ENCODE peak calls at places on chromosomes 12 and 14, in nine cellular contexts. O is HCT116, J is GM23338, B is GM23248, G is PC-9, R is OCI-LY7, Z is PC-3, D is hepatocyte, K is SK-N-SH. V is an unnamed sample.
A peak's percentile ranks its signal among the peaks of the same experiment; 100 is the strongest.

GRCh38 chr14:101453225-101453624 is 108.1 kb upstream of the DIO3 start:
- DNase-seq in K (no peak), R (no peak), O (no peak), G (no peak), B (no peak), Z (peak; percentile 67), D (no peak), J (no peak), V (no peak)

GRCh38 chr14:78902010-78902623 is 731.9 kb downstream of the NRXN3 start:
- DNase-seq in O (no peak), Z (peak; percentile 29), D (peak; percentile 66), R (peak; percentile 27), K (peak; percentile 7), J (peak; percentile 68), B (peak; percentile 71), G (peak; percentile 55), V (peak; percentile 21)

GRCh38 chr14:101947577-101947903 is 16.8 kb upstream of the DYNC1H1 start:
- DNase-seq in D (no peak), R (no peak), G (no peak), B (no peak), J (peak; percentile 11), K (peak; percentile 45), O (no peak), Z (no peak), V (no peak)

GRCh38 chr14:37090026-37090425 is 82.4 kb downstream of the SLC25A21 start:
- DNase-seq in G (no peak), J (peak; percentile 2), R (no peak), Z (no peak), D (no peak), B (peak; percentile 7), K (no peak), O (no peak), V (no peak)

GRCh38 chr12:104372048-104372720 is 68.6 kb downstream of the EID3 start:
- DNase-seq in G (no peak), Z (peak; percentile 62), R (no peak), K (no peak), D (no peak), J (no peak), O (no peak), B (no peak), V (no peak)

GRCh38 chr14:77100961-77101360 is 2.9 kb downstream of the CIPC start:
- DNase-seq in D (no peak), R (peak; percentile 69), G (no peak), B (peak; percentile 27), O (no peak), K (no peak), Z (no peak), J (no peak), V (no peak)

GRCh38 chr14:93975791-93976476 is 436 bp downstream of the ASB2 start:
- DNase-seq in R (peak; percentile 71), K (no peak), Z (no peak), G (no peak), B (no peak), O (no peak), D (no peak), J (no peak), V (peak; percentile 77)

GRCh38 chr12:59850268-59850667 is 254.4 kb downstream of the SLC16A7 start:
- DNase-seq in J (peak; percentile 6), D (no peak), R (no peak), B (no peak), G (no peak), O (no peak), Z (no peak), K (no peak), V (no peak)

GRCh38 chr12:28021704-28022103 is 49.2 kb upstream of the PTHLH start:
- DNase-seq in Z (peak; percentile 100), G (no peak), B (no peak), O (no peak), D (no peak), K (no peak), J (no peak), R (no peak), V (no peak)

GRCh38 chr12:101111441-101111840 is 98.6 kb downstream of the SLC5A8 start:
- DNase-seq in B (no peak), J (no peak), O (no peak), K (no peak), R (no peak), G (no peak), D (no peak), Z (no peak), V (no peak)

GRCh38 chr14:31137214-31137889 is 70.2 kb downstream of the HECTD1 start:
- DNase-seq in O (peak; percentile 68), K (no peak), R (no peak), G (no peak), Z (peak; percentile 62), J (no peak), B (no peak), D (no peak), V (no peak)

GRCh38 chr12:115396567-115396966 is 712.6 kb upstream of the TBX3 start:
- DNase-seq in J (no peak), G (no peak), O (no peak), K (no peak), Z (no peak), D (no peak), R (no peak), B (no peak), V (no peak)

GRCh38 chr12:126069549-126070165 is 1004.4 kb downstream of the AACS start:
- DNase-seq in B (peak; percentile 32), K (peak; percentile 20), R (peak; percentile 69), D (peak; percentile 67), G (peak; percentile 60), Z (peak; percentile 84), O (peak; percentile 45), J (peak; percentile 69), V (peak; percentile 55)

GRCh38 chr12:26954027-26954426 is 15.8 kb downstream of the FGFR1OP2 start:
- DNase-seq in D (no peak), G (no peak), O (no peak), K (no peak), B (no peak), Z (no peak), J (no peak), R (no peak), V (no peak)

GRCh38 chr12:57011438-57012424 is 4.6 kb downstream of the TAC3 start:
- DNase-seq in Z (no peak), B (peak; percentile 35), J (no peak), R (no peak), G (no peak), K (no peak), O (no peak), D (no peak), V (peak; percentile 43)

GRCh38 chr12:79988368-79988767 is 53.5 kb upstream of the PPP1R12A start:
- DNase-seq in G (no peak), J (no peak), Z (peak; percentile 53), O (no peak), K (no peak), B (peak; percentile 81), D (peak; percentile 9), R (no peak), V (no peak)

GRCh38 chr12:77388611-77389265 is 323.4 kb upstream of the E2F7 start:
- DNase-seq in Z (no peak), D (no peak), J (no peak), G (no peak), B (peak; percentile 57), K (no peak), R (no peak), O (no peak), V (no peak)

GRCh38 chr12:1611775-1612174 is 17.3 kb upstream of the WNT5B start:
- DNase-seq in K (no peak), B (peak; percentile 95), R (no peak), Z (no peak), J (no peak), O (no peak), D (no peak), G (no peak), V (no peak)

DNA sequence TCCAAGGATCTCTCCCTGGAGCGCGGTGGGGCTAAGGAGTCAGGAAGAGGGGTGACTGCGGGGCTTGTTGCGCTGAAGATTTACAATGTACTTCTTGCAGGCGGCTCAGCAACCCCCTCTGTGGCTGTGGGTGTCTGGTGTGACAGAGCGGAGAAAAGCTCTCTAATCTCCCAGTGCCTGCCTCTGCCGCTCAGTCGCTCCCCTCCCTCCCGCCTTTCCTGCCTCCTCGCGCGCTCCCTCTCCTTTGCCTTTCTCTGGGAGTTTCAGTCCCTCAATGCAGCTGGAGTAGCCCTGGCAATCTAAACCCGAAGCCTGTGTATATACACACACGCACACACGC is 799 bp upstream of the TRHDE start:
- DNase-seq in K (peak; percentile 51), O (no peak), B (peak; percentile 34), R (no peak), G (peak; percentile 13), D (no peak), J (peak; percentile 83), Z (no peak), V (no peak)
- H3K27ac ChIP-seq in K (no peak overlapping the region), O (no peak overlapping the region), B (no peak overlapping the region), R (no peak overlapping the region), G (no peak overlapping the region), D (peak overlapping the region; percentile 58), J (no peak overlapping the region), Z (peak overlapping the region; percentile 63), V (no peak overlapping the region)

DNA sequence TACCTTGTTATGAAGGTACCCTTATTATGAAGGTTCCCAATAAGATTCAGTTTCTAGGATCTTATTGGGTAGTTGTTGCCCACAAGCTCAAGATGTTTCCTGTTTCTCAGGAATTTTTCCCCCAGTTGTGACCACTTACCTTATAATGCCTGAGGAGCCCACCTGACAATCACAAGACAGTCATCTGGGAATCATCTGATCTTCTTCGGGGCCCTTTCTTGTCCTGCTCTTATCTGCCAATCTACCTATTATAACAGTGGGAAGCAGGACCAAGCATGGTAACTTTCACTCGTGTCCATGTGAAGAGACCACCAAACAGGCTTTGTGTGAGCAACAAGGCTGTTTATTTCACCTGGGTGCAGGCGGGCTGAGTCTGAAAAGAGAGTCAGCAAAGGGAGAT is 825.5 kb downstream of the BCL11B start:
- DNase-seq in K (no peak), O (no peak), G (no peak), J (no peak), Z (no peak), D (no peak), B (no peak), R (no peak), V (no peak)
- H3K9me2 ChIP-seq in K (no peaks in the 10 kb centered on the region), O (no peaks in the 10 kb centered on the region), G (no peaks in the 10 kb centered on the region), J (peaks cover 9% of the 10 kb centered on the region), Z (no peaks in the 10 kb centered on the region), D (no peaks in the 10 kb centered on the region), B (no peaks in the 10 kb centered on the region), R (no peaks in the 10 kb centered on the region), V (no peaks in the 10 kb centered on the region)

GRCh38 chr14:23009483-23009938 is 432 bp downstream of the C14orf93 start:
- DNase-seq in Z (no peak), D (no peak), O (no peak), K (no peak), R (no peak), J (no peak), G (no peak), B (no peak), V (no peak)
- H3K27ac ChIP-seq in Z (peak overlapping the region; percentile 44), D (peak overlapping the region; percentile 90), O (peak overlapping the region; percentile 87), K (peak overlapping the region; percentile 90), R (peak overlapping the region; percentile 82), J (no peak overlapping the region), G (peak overlapping the region; percentile 56), B (peak overlapping the region; percentile 46), V (peak overlapping the region; percentile 55)

GRCh38 chr12:113135178-113136127 is at the start of gene RASAL1:
- DNase-seq in O (peak; percentile 75), G (peak; percentile 97), J (peak; percentile 92), D (peak; percentile 41), Z (peak; percentile 44), K (peak; percentile 81), R (peak; percentile 93), B (no peak), V (peak; percentile 37)
- H3K9me2 ChIP-seq in O (no peaks in the 10 kb centered on the region), G (no peaks in the 10 kb centered on the region), J (no peaks in the 10 kb centered on the region), D (no peaks in the 10 kb centered on the region), Z (no peaks in the 10 kb centered on the region), K (no peaks in the 10 kb centered on the region), R (no peaks in the 10 kb centered on the region), B (no peaks in the 10 kb centered on the region), V (no peaks in the 10 kb centered on the region)